ENCODE peak calls at places on chromosomes 6 and 20, in ten cellular contexts. Y is HFF-Myc, X is A549, Q is glutamatergic neuron, H is type B pancreatic cell, T is dorsolateral prefrontal cortex, Z is Peyer's patch, R is RWPE1, A is neural crest cell, E is upper lobe of right lung. B is an unnamed sample.

GRCh38 chr20:6178537-6178936 is 55.7 kb upstream of the FERMT1 start:
- DNase-seq in Y (no peak), X (no peak), Q (no peak), H (no peak), T (no peak), Z (no peak), R (peak), A (peak), E (no peak), B (no peak)

GRCh38 chr20:32893878-32894483 is 35.3 kb downstream of the EFCAB8 start:
- DNase-seq in Y (no peak), X (peak), Q (peak), H (no peak), T (no peak), Z (no peak), R (no peak), A (peak), E (no peak), B (no peak)

GRCh38 chr6:164379786-164380185 is 929.6 kb downstream of the C6orf118 start:
- DNase-seq in Y (no peak), X (no peak), Q (no peak), H (no peak), T (no peak), Z (no peak), R (peak), A (no peak), E (no peak), B (no peak)

GRCh38 chr6:163301721-163302635 is 112.5 kb upstream of the QKI start:
- DNase-seq in Y (no peak), X (no peak), Q (no peak), H (no peak), T (no peak), Z (no peak), R (no peak), A (no peak), E (no peak), B (no peak)

GRCh38 chr6:169724554-169725269 is 412 bp upstream of the PHF10 start:
- DNase-seq in Y (no peak), X (no peak), Q (peak), H (peak), T (peak), Z (peak), R (peak), A (peak), E (peak), B (peak)

GRCh38 chr6:152634773-152635172 is 2.4 kb downstream of the SYNE1 start:
- DNase-seq in Y (no peak), X (no peak), Q (no peak), H (no peak), T (no peak), Z (no peak), R (no peak), A (no peak), E (peak), B (no peak)

GRCh38 chr6:42453649-42454427 is 2.1 kb upstream of the TRERF1 start:
- DNase-seq in Y (no peak), X (peak), Q (peak), H (no peak), T (peak), Z (peak), R (peak), A (peak), E (no peak), B (no peak)

GRCh38 chr20:41154436-41155176 is 17.3 kb downstream of the PLCG1 start:
- DNase-seq in Y (no peak), X (no peak), Q (no peak), H (no peak), T (no peak), Z (no peak), R (no peak), A (no peak), E (no peak), B (no peak)

GRCh38 chr6:39057251-39058155 is 8.9 kb downstream of the GLP1R start:
- DNase-seq in Y (no peak), X (no peak), Q (no peak), H (no peak), T (no peak), Z (no peak), R (no peak), A (no peak), E (peak), B (peak)

GRCh38 chr6:79630883-79631799 is at the start of gene SH3BGRL2:
- DNase-seq in Y (no peak), X (peak), Q (peak), H (peak), T (peak), Z (peak), R (peak), A (peak), E (peak), B (peak)

GRCh38 chr6:53654745-53655240 is 10.8 kb downstream of the KLHL31 start:
- DNase-seq in Y (no peak), X (no peak), Q (no peak), H (no peak), T (no peak), Z (no peak), R (no peak), A (no peak), E (no peak), B (no peak)

GRCh38 chr6:53648571-53648970 is 17.0 kb downstream of the KLHL31 start:
- DNase-seq in Y (no peak), X (no peak), Q (no peak), H (no peak), T (no peak), Z (no peak), R (no peak), A (no peak), E (no peak), B (no peak)

GRCh38 chr6:53651764-53652401 is 13.7 kb downstream of the KLHL31 start:
- DNase-seq in Y (peak), X (peak), Q (peak), H (peak), T (peak), Z (peak), R (peak), A (peak), E (peak), B (peak)

GRCh38 chr6:53647437-53648094 is 18.0 kb downstream of the KLHL31 start:
- DNase-seq in Y (no peak), X (no peak), Q (no peak), H (no peak), T (no peak), Z (peak), R (no peak), A (no peak), E (no peak), B (peak)

GRCh38 chr6:53651149-53651763 is 14.3 kb downstream of the KLHL31 start:
- DNase-seq in Y (peak), X (peak), Q (peak), H (no peak), T (peak), Z (peak), R (peak), A (peak), E (no peak), B (peak)
- TF ChIP-seq CTCF in Y (peak), X (peak), Q (peak), H (peak), T (peak), Z (peak), R (no peak), A (peak), E (peak), B (peak)

GRCh38 chr6:48087448-48087847 is 23.5 kb downstream of the PTCHD4 start:
- DNase-seq in Y (no peak), X (no peak), Q (no peak), H (no peak), T (no peak), Z (no peak), R (no peak), A (no peak), E (no peak), B (no peak)

GRCh38 chr6:48080227-48081009 is 30.6 kb downstream of the PTCHD4 start:
- DNase-seq in Y (no peak), X (no peak), Q (no peak), H (no peak), T (no peak), Z (no peak), R (no peak), A (no peak), E (no peak), B (no peak)

GRCh38 chr6:48085131-48085741 is 25.8 kb downstream of the PTCHD4 start:
- DNase-seq in Y (no peak), X (no peak), Q (no peak), H (no peak), T (no peak), Z (no peak), R (no peak), A (no peak), E (no peak), B (no peak)

GRCh38 chr6:48084201-48084600 is 26.8 kb downstream of the PTCHD4 start:
- DNase-seq in Y (no peak), X (no peak), Q (no peak), H (no peak), T (no peak), Z (no peak), R (no peak), A (no peak), E (no peak), B (no peak)

GRCh38 chr6:48086187-48086586 is 24.8 kb downstream of the PTCHD4 start:
- DNase-seq in Y (no peak), X (no peak), Q (no peak), H (no peak), T (no peak), Z (no peak), R (no peak), A (no peak), E (no peak), B (no peak)
- TF ChIP-seq CTCF in Y (no peak), X (peak), Q (no peak), H (peak), T (no peak), Z (no peak), R (no peak), A (peak), E (peak), B (no peak)

GRCh38 chr20:48658505-48658904 is 169.3 kb downstream of the PREX1 start:
- DNase-seq in Y (no peak), X (no peak), Q (no peak), H (no peak), T (no peak), Z (no peak), R (no peak), A (no peak), E (no peak), B (no peak)

GRCh38 chr20:48656120-48656519 is 171.7 kb downstream of the PREX1 start:
- DNase-seq in Y (no peak), X (no peak), Q (no peak), H (no peak), T (no peak), Z (no peak), R (no peak), A (no peak), E (no peak), B (no peak)

GRCh38 chr20:48658198-48658476 is 169.7 kb downstream of the PREX1 start:
- DNase-seq in Y (no peak), X (no peak), Q (no peak), H (no peak), T (no peak), Z (no peak), R (no peak), A (no peak), E (no peak), B (no peak)

GRCh38 chr20:48657426-48658197 is 170.2 kb downstream of the PREX1 start:
- DNase-seq in Y (peak), X (peak), Q (peak), H (no peak), T (peak), Z (peak), R (peak), A (peak), E (peak), B (peak)

DNA sequence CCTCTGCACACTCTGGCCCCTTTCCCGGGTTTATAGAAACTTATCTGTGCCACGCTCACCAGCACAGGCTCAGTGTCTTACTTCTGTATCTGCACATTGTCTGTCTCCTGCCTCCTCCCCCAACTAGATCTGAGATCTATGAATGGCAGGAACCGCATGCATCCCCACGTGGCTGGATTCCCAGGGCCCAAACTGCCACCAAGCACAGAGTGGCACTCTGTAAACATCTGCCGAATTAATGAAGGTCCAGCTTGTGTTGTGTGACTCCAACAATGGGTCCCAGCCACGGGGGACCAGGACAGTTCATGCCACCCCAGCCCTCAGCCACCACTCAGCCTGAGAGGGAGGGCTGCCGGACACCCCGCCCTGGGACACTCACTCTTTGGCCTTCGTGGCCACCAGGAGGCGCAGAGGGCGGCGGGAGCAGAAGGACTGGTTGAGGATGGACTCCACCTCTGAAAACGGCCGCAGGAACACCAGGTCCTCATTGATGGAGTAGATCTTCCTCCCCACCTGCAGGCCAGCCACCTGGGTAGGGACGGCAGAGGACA is 171.1 kb downstream of the PREX1 start:
- DNase-seq in Y (no peak), X (peak), Q (peak), H (no peak), T (peak), Z (no peak), R (no peak), A (peak), E (no peak), B (no peak)
- TF ChIP-seq CTCF in Y (no peak), X (peak), Q (no peak), H (peak), T (peak), Z (no peak), R (no peak), A (peak), E (no peak), B (no peak)

DNA sequence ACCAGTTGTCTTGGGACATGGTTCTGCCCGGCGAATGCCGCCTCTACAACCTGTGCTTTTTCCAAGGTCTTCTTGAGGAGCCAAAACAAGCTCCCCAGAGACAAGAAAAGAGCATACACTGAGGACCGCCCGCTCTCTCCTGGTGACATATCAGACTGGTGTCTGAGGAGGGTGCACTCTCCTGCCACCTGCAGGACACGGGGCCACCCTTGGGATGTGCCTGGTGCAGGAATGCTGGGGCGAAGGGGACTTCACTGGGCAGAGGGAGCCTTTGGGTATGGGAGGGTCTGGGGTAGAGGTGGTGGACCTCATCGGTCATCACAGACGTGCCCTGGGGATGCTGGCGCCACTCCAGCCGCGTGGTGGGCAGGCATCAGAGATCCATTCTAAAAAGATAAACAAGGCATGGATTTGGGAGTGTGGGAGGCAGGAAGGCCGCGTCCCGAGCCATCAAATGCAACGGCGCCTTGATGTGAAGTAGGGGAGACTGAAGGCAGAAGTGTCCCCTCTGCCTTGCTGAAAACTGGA is 163.3 kb downstream of the CD83 start:
- DNase-seq in Y (no peak), X (no peak), Q (no peak), H (no peak), T (no peak), Z (no peak), R (no peak), A (no peak), E (no peak), B (no peak)
- TF ChIP-seq CTCF in Y (peak), X (no peak), Q (no peak), H (no peak), T (no peak), Z (no peak), R (no peak), A (no peak), E (peak), B (no peak)

GRCh38 chr6:83463886-83464285 is 33.0 kb upstream of the ME1 start:
- DNase-seq in Y (no peak), X (no peak), Q (no peak), H (no peak), T (no peak), Z (no peak), R (peak), A (no peak), E (no peak), B (no peak)

GRCh38 chr6:83461438-83461837 is 30.6 kb upstream of the ME1 start:
- DNase-seq in Y (no peak), X (no peak), Q (no peak), H (no peak), T (no peak), Z (no peak), R (no peak), A (no peak), E (no peak), B (no peak)

GRCh38 chr6:83464741-83465140 is 33.9 kb upstream of the ME1 start:
- DNase-seq in Y (no peak), X (no peak), Q (no peak), H (no peak), T (no peak), Z (peak), R (peak), A (no peak), E (no peak), B (no peak)

GRCh38 chr6:83459663-83460062 is 28.8 kb upstream of the ME1 start:
- DNase-seq in Y (no peak), X (no peak), Q (no peak), H (no peak), T (no peak), Z (no peak), R (no peak), A (no peak), E (no peak), B (no peak)

DNA sequence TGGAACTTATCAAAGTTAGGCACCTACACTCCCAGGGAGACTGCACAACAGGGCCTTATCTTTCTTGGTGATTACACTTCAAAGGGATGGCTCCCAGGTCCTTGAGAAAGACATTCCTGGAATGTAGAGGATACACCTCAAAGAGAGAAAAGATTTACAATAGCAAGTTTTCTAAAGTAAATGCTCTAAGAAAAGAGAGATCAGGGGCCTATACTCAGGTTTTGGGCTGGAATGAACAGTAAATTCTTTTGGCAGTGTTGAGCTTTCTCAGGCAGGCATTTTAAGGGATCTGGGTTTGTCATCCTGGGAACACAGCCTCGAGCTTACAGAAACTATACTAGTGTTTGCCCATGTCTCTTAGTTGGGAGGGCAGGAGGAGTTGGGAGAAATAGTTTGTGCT is 31.7 kb upstream of the ME1 start:
- DNase-seq in Y (no peak), X (no peak), Q (no peak), H (no peak), T (no peak), Z (no peak), R (no peak), A (no peak), E (no peak), B (no peak)
- TF ChIP-seq CTCF in Y (no peak), X (no peak), Q (no peak), H (no peak), T (no peak), Z (no peak), R (no peak), A (no peak), E (no peak), B (no peak)

DNA sequence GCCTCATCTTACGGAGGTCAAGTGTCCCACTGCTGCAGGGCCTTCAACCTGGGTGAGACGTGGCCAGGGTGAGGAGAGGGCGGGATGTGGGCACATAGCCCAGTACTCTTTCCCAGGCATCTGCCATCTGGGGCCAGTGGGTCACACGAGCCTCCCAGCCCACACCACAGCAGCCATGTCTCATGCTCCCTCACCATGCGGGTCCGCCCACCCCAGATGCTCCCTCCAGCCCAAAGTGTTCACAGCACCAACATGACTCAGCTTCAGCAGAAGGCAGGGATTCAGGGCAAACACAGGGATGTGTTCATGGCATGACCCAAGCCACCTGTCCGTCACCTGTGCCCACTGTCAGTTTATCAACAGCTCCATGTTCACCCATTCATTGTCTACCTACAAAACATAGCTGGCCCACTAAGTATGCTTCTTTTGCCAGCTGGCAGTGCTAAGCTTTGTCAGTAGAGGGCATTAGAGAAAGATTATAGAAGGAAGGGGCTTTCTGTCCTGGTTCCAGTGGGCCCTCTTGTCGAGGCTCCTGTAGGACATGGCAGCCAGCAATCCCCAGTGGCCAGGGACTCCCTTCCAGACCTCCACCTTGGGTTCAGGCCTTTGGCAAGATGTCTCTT is 109.2 kb downstream of the FOXF2 start:
- DNase-seq in Y (no peak), X (no peak), Q (no peak), H (no peak), T (no peak), Z (no peak), R (no peak), A (no peak), E (no peak), B (no peak)
- TF ChIP-seq CTCF in Y (no peak), X (no peak), Q (no peak), H (no peak), T (no peak), Z (no peak), R (no peak), A (no peak), E (peak), B (no peak)

GRCh38 chr6:96520039-96520850 is 1.4 kb upstream of the UFL1 start:
- DNase-seq in Y (no peak), X (no peak), Q (no peak), H (no peak), T (no peak), Z (peak), R (peak), A (no peak), E (no peak), B (no peak)

GRCh38 chr6:96522469-96523009 is 933 bp downstream of the UFL1 start:
- DNase-seq in Y (no peak), X (no peak), Q (no peak), H (no peak), T (no peak), Z (no peak), R (no peak), A (no peak), E (no peak), B (no peak)

GRCh38 chr6:96520851-96521115 is 823 bp upstream of the UFL1 start:
- DNase-seq in Y (no peak), X (no peak), Q (no peak), H (no peak), T (no peak), Z (no peak), R (no peak), A (no peak), E (no peak), B (no peak)

GRCh38 chr6:96521267-96521624 is 360 bp upstream of the UFL1 start:
- DNase-seq in Y (no peak), X (no peak), Q (no peak), H (no peak), T (no peak), Z (no peak), R (no peak), A (no peak), E (no peak), B (no peak)

GRCh38 chr6:96521625-96522468 is at the start of gene UFL1:
- DNase-seq in Y (peak), X (peak), Q (peak), H (peak), T (peak), Z (peak), R (peak), A (peak), E (peak), B (peak)
- TF ChIP-seq CTCF in Y (no peak), X (no peak), Q (no peak), H (peak), T (peak), Z (no peak), R (no peak), A (no peak), E (peak), B (no peak)

GRCh38 chr20:36493013-36493800 is 48.1 kb upstream of the MYL9 start:
- DNase-seq in Y (no peak), X (no peak), Q (peak), H (no peak), T (no peak), Z (no peak), R (no peak), A (no peak), E (no peak), B (no peak)
- TF ChIP-seq CTCF in Y (peak), X (peak), Q (no peak), H (peak), T (peak), Z (peak), R (no peak), A (peak), E (peak), B (no peak)

GRCh38 chr20:52003415-52003814 is 188.2 kb downstream of the ZFP64 start:
- DNase-seq in Y (no peak), X (no peak), Q (no peak), H (no peak), T (no peak), Z (no peak), R (no peak), A (no peak), E (no peak), B (no peak)

GRCh38 chr20:52004720-52005119 is 186.9 kb downstream of the ZFP64 start:
- DNase-seq in Y (no peak), X (no peak), Q (no peak), H (no peak), T (no peak), Z (no peak), R (no peak), A (no peak), E (no peak), B (no peak)

GRCh38 chr20:52003976-52004375 is 187.6 kb downstream of the ZFP64 start:
- DNase-seq in Y (no peak), X (no peak), Q (no peak), H (no peak), T (no peak), Z (no peak), R (no peak), A (no peak), E (no peak), B (no peak)

GRCh38 chr20:52001999-52002666 is 189.4 kb downstream of the ZFP64 start:
- DNase-seq in Y (peak), X (peak), Q (no peak), H (no peak), T (no peak), Z (no peak), R (no peak), A (no peak), E (no peak), B (no peak)
- TF ChIP-seq CTCF in Y (peak), X (no peak), Q (peak), H (peak), T (no peak), Z (no peak), R (no peak), A (peak), E (no peak), B (no peak)

GRCh38 chr6:158752613-158753012 is 66.6 kb downstream of the EZR start:
- DNase-seq in Y (no peak), X (no peak), Q (no peak), H (no peak), T (peak), Z (no peak), R (no peak), A (no peak), E (no peak), B (no peak)
- TF ChIP-seq CTCF in Y (peak), X (no peak), Q (no peak), H (no peak), T (peak), Z (no peak), R (no peak), A (no peak), E (peak), B (no peak)